ENCODE peak calls at places on chromosomes 7 and 10, in ten cellular contexts. H is WTC11, J is H1, Y is A549, F is endothelial cell of umbilical vein, W is HCT116, O is HepG2, I is K562, T is GM12878, V is SK-N-SH. G is an unnamed sample.

GRCh38 chr10:95478935-95479334 is 82.2 kb downstream of the SORBS1 start:
- DNase-seq in O (no peak), F (peak), Y (no peak), H (no peak), T (no peak), V (no peak), W (no peak), I (no peak), J (no peak), G (no peak)

GRCh38 chr7:75639893-75640600 is 98.7 kb downstream of the HIP1 start:
- DNase-seq in W (no peak), J (peak), O (no peak), Y (no peak), F (no peak), H (no peak), T (no peak), V (no peak), I (no peak), G (no peak)

GRCh38 chr10:62614389-62615157 is 189.9 kb upstream of the ADO start:
- DNase-seq in O (no peak), F (no peak), Y (no peak), V (no peak), T (peak), W (no peak), H (no peak), I (no peak), J (no peak), G (no peak)

GRCh38 chr10:2700626-2701305 is 366.6 kb upstream of the PFKP start:
- DNase-seq in O (no peak), W (no peak), H (no peak), F (no peak), T (peak), V (no peak), J (no peak), Y (no peak), I (no peak), G (peak)

GRCh38 chr7:46581276-46581675 is 660.2 kb upstream of the IGFBP3 start:
- DNase-seq in I (no peak), J (no peak), O (no peak), V (no peak), Y (no peak), F (no peak), W (no peak), T (no peak), H (no peak), G (no peak)

GRCh38 chr10:85601526-85601925 is 765.1 kb downstream of the GRID1 start:
- DNase-seq in Y (no peak), I (no peak), F (no peak), J (peak), O (no peak), W (no peak), T (no peak), H (no peak), V (no peak), G (no peak)

GRCh38 chr7:116439856-116440549 is 59.5 kb upstream of the CAV2 start:
- DNase-seq in O (no peak), Y (no peak), V (no peak), W (no peak), J (no peak), H (no peak), I (peak), T (no peak), F (no peak), G (no peak)

GRCh38 chr7:34759477-34760125 is 101.6 kb downstream of the NPSR1 start:
- DNase-seq in F (peak), I (peak), Y (peak), W (peak), V (peak), J (no peak), T (no peak), H (no peak), O (peak), G (peak)

GRCh38 chr10:109924947-109925620 is 1.8 kb upstream of the XPNPEP1 start:
- DNase-seq in W (no peak), T (no peak), H (no peak), V (no peak), J (no peak), Y (no peak), F (no peak), O (no peak), I (no peak), G (no peak)

GRCh38 chr7:148142660-148143248 is 447.8 kb upstream of the C7orf33 start:
- DNase-seq in O (peak), T (no peak), F (no peak), V (peak), I (peak), H (no peak), W (peak), J (no peak), Y (no peak), G (peak)
- TF ChIP-seq MAX in O (no peak), T (no peak), F (no peak), V (no peak), I (no peak), H (no peak), W (no peak), J (no peak), Y (no peak), G (no peak)

GRCh38 chr7:111132833-111133232 is 41.9 kb downstream of the LRRN3 start:
- DNase-seq in T (no peak), W (peak), H (no peak), Y (no peak), J (no peak), V (no peak), O (no peak), F (peak), I (no peak), G (no peak)

DNA sequence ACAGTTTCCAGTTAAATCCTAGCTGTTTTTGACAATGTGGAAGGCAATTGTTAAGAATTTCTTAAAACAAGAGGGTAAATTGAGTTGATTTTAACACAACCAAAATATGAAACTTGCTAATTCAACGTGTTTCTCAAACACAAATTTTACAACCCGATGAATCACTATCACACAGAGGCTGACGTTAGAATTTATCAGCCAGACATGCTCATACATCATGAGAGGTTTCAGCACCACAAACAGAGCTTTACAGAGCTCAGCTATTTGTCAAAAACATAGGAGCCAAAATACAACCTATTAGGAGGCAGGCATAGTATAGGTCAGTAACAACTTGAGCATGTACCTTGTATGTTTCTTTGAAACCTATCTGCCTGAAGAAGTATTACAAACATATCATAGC is 36.1 kb downstream of the LRRN3 start:
- DNase-seq in V (no peak), I (peak), O (no peak), J (no peak), T (no peak), Y (no peak), W (no peak), F (peak), H (no peak), G (peak)
- TF ChIP-seq CTCF in V (no peak), I (no peak), O (no peak), J (no peak), T (no peak), Y (no peak), W (no peak), F (no peak), H (no peak), G (no peak)

DNA sequence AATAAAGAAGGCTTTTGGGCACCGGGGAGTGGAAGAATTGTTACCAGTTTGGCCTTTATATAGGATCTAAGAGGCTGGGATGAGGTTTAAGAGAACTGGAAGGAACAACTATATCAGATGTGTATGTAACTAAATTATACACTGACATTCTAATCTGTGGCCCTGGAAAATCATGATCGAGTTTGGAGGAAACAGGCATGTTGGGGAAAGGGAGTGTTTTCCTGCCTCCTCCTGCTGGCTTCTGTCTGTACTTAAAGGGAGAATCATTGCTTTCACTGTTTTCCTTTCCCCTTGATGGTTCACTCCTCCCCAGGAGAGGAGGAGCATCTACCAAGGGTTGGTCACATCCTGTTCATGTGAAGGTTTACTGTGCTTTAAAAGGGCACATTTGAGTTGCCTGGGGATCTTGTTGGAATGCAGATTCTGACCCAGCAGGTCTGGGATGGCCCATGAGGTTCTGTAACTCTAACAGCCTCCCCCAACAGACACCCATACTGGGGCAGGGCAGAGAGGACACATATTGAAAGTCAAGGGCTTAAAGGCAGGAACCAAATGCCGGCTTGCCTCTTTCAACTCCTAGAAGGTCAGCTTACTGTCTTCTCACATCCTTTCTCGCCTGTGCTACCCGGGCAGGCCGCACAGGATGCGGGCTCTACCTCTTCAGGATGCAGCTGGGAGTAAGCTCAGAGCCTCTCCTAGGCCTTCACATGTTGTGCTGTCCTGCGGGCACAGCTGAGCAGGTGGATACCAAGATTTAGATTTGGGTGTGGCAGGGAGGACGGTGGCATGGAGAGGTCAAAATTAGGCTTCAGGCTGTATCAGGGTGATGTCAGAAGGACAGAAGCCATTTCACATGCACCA is 694.8 kb downstream of the KCNMA1 start:
- DNase-seq in Y (no peak), T (no peak), V (peak), O (no peak), F (no peak), J (no peak), I (no peak), H (no peak), W (no peak), G (no peak)
- TF ChIP-seq MAX in Y (no peak), T (no peak), V (no peak), O (no peak), F (no peak), J (no peak), I (no peak), H (no peak), W (no peak), G (no peak)

GRCh38 chr7:93799750-93800357 is 90.7 kb downstream of the TFPI2 start:
- DNase-seq in V (peak), T (no peak), F (peak), Y (peak), W (no peak), J (no peak), I (no peak), H (no peak), O (no peak), G (peak)
- TF ChIP-seq CTCF in V (peak), T (peak), F (peak), Y (peak), W (peak), J (peak), I (no peak), H (no peak), O (peak), G (no peak)

GRCh38 chr10:123390874-123391273 is 236.7 kb downstream of the BUB3 start:
- DNase-seq in T (no peak), H (no peak), F (no peak), V (no peak), O (no peak), W (no peak), Y (no peak), I (no peak), J (no peak), G (no peak)
- TF ChIP-seq MAX in T (no peak), H (no peak), F (no peak), V (no peak), O (no peak), W (no peak), Y (no peak), I (no peak), J (no peak), G (no peak)